ENCODE peak calls at places on chromosome 19, in four cellular contexts. X is neuronal stem cell, P is mucosa of descending colon, N is brain microvascular endothelial cell. U is an unnamed sample.

GRCh38 chr19:38737297-38737865 is 6.9 kb downstream of the CAPN12 start:
- DNase-seq in X (no peak), P (no peak), N (no peak), U (no peak)

GRCh38 chr19:40119380-40119779 is 28.6 kb upstream of the ZNF780A start:
- DNase-seq in X (no peak), P (no peak), N (no peak), U (no peak)

GRCh38 chr19:5097331-5097930 is 128.5 kb downstream of the KDM4B start:
- DNase-seq in X (no peak), P (no peak), N (no peak), U (no peak)

GRCh38 chr19:33948651-33949335 is 152.1 kb downstream of the KCTD15 start:
- DNase-seq in X (no peak), P (no peak), N (no peak), U (no peak)

GRCh38 chr19:4358709-4359626 is 15.6 kb downstream of the MPND start:
- DNase-seq in X (no peak), P (no peak), N (no peak), U (no peak)

GRCh38 chr19:18470153-18470552 is 32.2 kb upstream of the ISYNA1 start:
- DNase-seq in X (no peak), P (no peak), N (no peak), U (no peak)

GRCh38 chr19:3348042-3348441 is 18.3 kb upstream of the NFIC start:
- DNase-seq in X (no peak), P (no peak), N (no peak), U (no peak)

GRCh38 chr19:18060472-18060871 is 26.3 kb downstream of the IL12RB1 start:
- DNase-seq in X (no peak), P (no peak), N (no peak), U (no peak)

GRCh38 chr19:536031-536880 is 4.7 kb downstream of the CDC34 start:
- DNase-seq in X (no peak), P (no peak), N (no peak), U (no peak)

GRCh38 chr19:58166708-58167280 is 16.1 kb upstream of the ZNF274 start:
- DNase-seq in X (no peak), P (no peak), N (no peak), U (no peak)

GRCh38 chr19:44684892-44685847 is 13.8 kb upstream of the CEACAM16 start:
- DNase-seq in X (peak; percentile 17), P (no peak), N (peak; percentile 94), U (peak; percentile 70)

GRCh38 chr19:46990998-46991676 is 28.5 kb upstream of the NPAS1 start:
- DNase-seq in X (peak; percentile 76), P (peak; percentile 91), N (peak; percentile 69), U (no peak)

GRCh38 chr19:3250675-3251074 is 26.2 kb downstream of the CELF5 start:
- DNase-seq in X (no peak), P (peak; percentile 52), N (no peak), U (no peak)

GRCh38 chr19:17948967-17949930 is 16.4 kb downstream of the CCDC124 start:
- DNase-seq in X (no peak), P (no peak), N (no peak), U (no peak)

GRCh38 chr19:46317339-46317738 is 20.5 kb downstream of the HIF3A start:
- DNase-seq in X (no peak), P (no peak), N (no peak), U (no peak)

GRCh38 chr19:16078311-16078758 is 2.0 kb downstream of the TPM4 start:
- DNase-seq in X (peak; percentile 15), P (peak; percentile 42), N (no peak), U (no peak)

GRCh38 chr19:51179297-51179696 is 37.2 kb downstream of the SIGLEC7 start:
- DNase-seq in X (no peak), P (no peak), N (no peak), U (no peak)

GRCh38 chr19:3987619-3988371 is 2.5 kb upstream of the EEF2 start:
- DNase-seq in X (peak; percentile 84), P (peak; percentile 95), N (peak; percentile 62), U (no peak)

GRCh38 chr19:5711025-5711424 is 8.9 kb downstream of the LONP1 start:
- DNase-seq in X (no peak), P (no peak), N (no peak), U (no peak)

GRCh38 chr19:46951236-46951986 is 68.2 kb upstream of the NPAS1 start:
- DNase-seq in X (no peak), P (peak; percentile 91), N (no peak), U (peak; percentile 60)

GRCh38 chr19:18637644-18638630 is 1.1 kb downstream of the KLHL26 start:
- DNase-seq in X (no peak), P (peak; percentile 71), N (no peak), U (no peak)

GRCh38 chr19:3370214-3370720 is 3.9 kb downstream of the NFIC start:
- DNase-seq in X (no peak), P (no peak), N (no peak), U (no peak)

GRCh38 chr19:22610121-22610520 is 24.0 kb upstream of the ZNF492 start:
- DNase-seq in X (no peak), P (no peak), N (no peak), U (no peak)

GRCh38 chr19:46299004-46299509 is 2.2 kb downstream of the HIF3A start:
- DNase-seq in X (no peak), P (peak; percentile 97), N (peak; percentile 83), U (peak; percentile 93)

GRCh38 chr19:480016-480855 is 16.1 kb upstream of the MADCAM1 start:
- DNase-seq in X (peak; percentile 59), P (peak; percentile 85), N (peak; percentile 58), U (no peak)

GRCh38 chr19:7930765-7931164 is 4.8 kb upstream of the CTXN1 start:
- DNase-seq in X (no peak), P (no peak), N (no peak), U (no peak)

GRCh38 chr19:44943801-44944249 is 1.8 kb downstream of the APOC4 start:
- DNase-seq in X (no peak), P (peak; percentile 58), N (no peak), U (no peak)

GRCh38 chr19:38485541-38486285 is 52.2 kb downstream of the RYR1 start:
- DNase-seq in X (no peak), P (no peak), N (no peak), U (no peak)

DNA sequence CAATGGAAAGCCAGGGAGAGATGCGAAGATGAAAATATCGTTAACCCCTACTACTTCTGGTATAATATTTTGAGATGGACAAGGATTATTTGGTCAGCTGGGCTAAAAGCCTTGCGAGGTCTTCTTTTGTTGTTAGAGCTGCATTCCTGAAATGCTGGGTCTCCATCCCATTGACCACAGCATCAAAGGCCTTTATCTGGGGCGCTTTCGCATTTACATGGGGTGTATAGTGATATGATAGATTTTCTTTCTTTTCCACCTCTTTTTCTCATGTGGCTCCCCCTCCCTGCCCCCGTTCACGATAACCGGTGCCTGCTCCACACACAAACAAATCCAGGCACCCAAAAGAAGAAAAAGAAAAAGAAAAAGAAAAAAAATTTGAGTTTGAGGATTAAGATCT is 77.5 kb downstream of the ZNF536 start:
- DNase-seq in X (peak; percentile 62), P (no peak), N (no peak), U (no peak)
- H3K4me3 ChIP-seq in X (no peak overlapping the region), P (no peak overlapping the region), N (no peak overlapping the region), U (peak overlapping the region; percentile 24)

DNA sequence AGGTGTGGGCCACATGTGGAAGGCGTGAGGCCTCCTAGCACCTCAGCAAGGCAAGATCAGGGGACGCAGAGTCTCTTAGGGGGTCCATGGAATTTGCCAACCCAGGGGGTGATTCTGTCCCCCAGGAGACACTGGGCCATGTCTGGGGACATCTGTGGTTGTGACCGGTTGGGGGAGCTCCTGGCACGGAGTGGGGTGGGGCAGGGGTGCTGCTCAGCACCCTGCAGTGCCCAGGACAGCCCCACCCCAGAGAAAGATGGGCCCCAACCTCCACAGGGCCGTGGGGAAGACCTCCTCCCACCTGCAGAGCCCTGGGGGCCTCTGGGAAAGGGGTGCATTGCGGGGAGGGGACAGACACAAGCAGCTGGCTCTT is 4.0 kb downstream of the MKNK2 start:
- DNase-seq in X (no peak), P (no peak), N (no peak), U (no peak)
- H3K4me3 ChIP-seq in X (no peak overlapping the region), P (no peak overlapping the region), N (no peak overlapping the region), U (no peak overlapping the region)

GRCh38 chr19:56964526-56964925 is 124.0 kb upstream of the PEG3 start:
- DNase-seq in X (no peak), P (no peak), N (no peak), U (no peak)
- H3K4me3 ChIP-seq in X (no peak overlapping the region), P (no peak overlapping the region), N (no peak overlapping the region), U (no peak overlapping the region)

GRCh38 chr19:42068361-42068755 is 1.6 kb downstream of the GRIK5 start:
- DNase-seq in X (no peak), P (no peak), N (no peak), U (no peak)
- H3K4me3 ChIP-seq in X (no peak overlapping the region), P (no peak overlapping the region), N (no peak overlapping the region), U (no peak overlapping the region)

GRCh38 chr19:54938906-54939305 is 8.4 kb downstream of the NLRP7 start:
- DNase-seq in X (no peak), P (no peak), N (no peak), U (no peak)
- H3K4me3 ChIP-seq in X (no peak overlapping the region), P (no peak overlapping the region), N (no peak overlapping the region), U (no peak overlapping the region)

DNA sequence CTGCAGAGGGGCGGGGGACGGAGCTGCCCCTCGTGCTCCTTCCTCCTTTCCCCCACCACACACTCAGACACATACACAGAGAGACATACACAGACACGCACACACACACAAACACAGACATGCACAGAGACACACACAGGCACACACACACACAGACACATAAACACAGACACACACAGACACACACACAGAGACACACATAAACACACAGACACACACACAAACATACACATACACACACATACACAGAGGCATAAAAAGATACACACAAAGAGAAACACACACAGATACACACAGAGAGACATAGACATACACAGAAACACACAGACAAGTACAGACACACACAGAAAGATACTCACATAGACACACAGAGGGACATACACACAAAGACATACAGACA is 136.0 kb downstream of the UQCRFS1 start:
- DNase-seq in X (no peak), P (no peak), N (no peak), U (no peak)
- H3K4me3 ChIP-seq in X (no peak overlapping the region), P (no peak overlapping the region), N (no peak overlapping the region), U (no peak overlapping the region)

GRCh38 chr19:48511321-48511731 is 309 bp downstream of the LMTK3 start:
- DNase-seq in X (no peak), P (no peak), N (no peak), U (no peak)
- H3K4me3 ChIP-seq in X (peak overlapping the region; percentile 26), P (no peak overlapping the region), N (no peak overlapping the region), U (peak overlapping the region; percentile 36)

U was measured in skeletal muscle cell.